ENCODE peak calls at places on chromosomes 7 and 10, in seven cellular contexts. One of them, this sample, is unnamed.

GRCh38 chr7:142301923-142302550 is 44.2 kb upstream of the PRSS58 start:
- DNase-seq in GM23338: peak
- DNase-seq in GM19239: peak
- DNase-seq in glutamatergic neuron: no peak
- DNase-seq in colonic mucosa: no peak
- DNase-seq in stimulated activated CD4-positive, alpha-beta T cell treated with anti-CD3 and anti-CD28 coated beads, Interleukin-4, amount 100 ng/mL, for 4 hours: no peak
- DNase-seq in activated CD8-positive, alpha-beta memory T cell treated with anti-CD3 and anti-CD28 coated beads for 4 hours: no peak
- DNase-seq in this sample: peak

GRCh38 chr7:77799078-77799964 is 748 bp downstream of the PHTF2 start:
- DNase-seq in GM23338: peak
- DNase-seq in GM19239: no peak
- DNase-seq in glutamatergic neuron: peak
- DNase-seq in colonic mucosa: peak
- DNase-seq in stimulated activated CD4-positive, alpha-beta T cell treated with anti-CD3 and anti-CD28 coated beads, Interleukin-4, amount 100 ng/mL, for 4 hours: peak
- DNase-seq in activated CD8-positive, alpha-beta memory T cell treated with anti-CD3 and anti-CD28 coated beads for 4 hours: no peak
- DNase-seq in this sample: peak

GRCh38 chr7:155681663-155682062 is 37.2 kb downstream of the RBM33 start:
- DNase-seq in GM23338: no peak
- DNase-seq in GM19239: no peak
- DNase-seq in glutamatergic neuron: no peak
- DNase-seq in colonic mucosa: no peak
- DNase-seq in stimulated activated CD4-positive, alpha-beta T cell treated with anti-CD3 and anti-CD28 coated beads, Interleukin-4, amount 100 ng/mL, for 4 hours: no peak
- DNase-seq in activated CD8-positive, alpha-beta memory T cell treated with anti-CD3 and anti-CD28 coated beads for 4 hours: no peak
- DNase-seq in this sample: no peak

GRCh38 chr7:156475179-156475578 is 165.4 kb upstream of the RNF32 start:
- DNase-seq in GM23338: no peak
- DNase-seq in GM19239: no peak
- DNase-seq in glutamatergic neuron: no peak
- DNase-seq in colonic mucosa: no peak
- DNase-seq in stimulated activated CD4-positive, alpha-beta T cell treated with anti-CD3 and anti-CD28 coated beads, Interleukin-4, amount 100 ng/mL, for 4 hours: no peak
- DNase-seq in activated CD8-positive, alpha-beta memory T cell treated with anti-CD3 and anti-CD28 coated beads for 4 hours: no peak
- DNase-seq in this sample: peak

GRCh38 chr7:22319424-22320403 is 37.2 kb downstream of the RAPGEF5 start:
- DNase-seq in GM23338: no peak
- DNase-seq in GM19239: no peak
- DNase-seq in glutamatergic neuron: no peak
- DNase-seq in colonic mucosa: no peak
- DNase-seq in stimulated activated CD4-positive, alpha-beta T cell treated with anti-CD3 and anti-CD28 coated beads, Interleukin-4, amount 100 ng/mL, for 4 hours: no peak
- DNase-seq in activated CD8-positive, alpha-beta memory T cell treated with anti-CD3 and anti-CD28 coated beads for 4 hours: no peak
- DNase-seq in this sample: no peak

GRCh38 chr10:110617455-110618162 is 26.5 kb upstream of the RBM20 start:
- DNase-seq in GM23338: no peak
- DNase-seq in GM19239: no peak
- DNase-seq in glutamatergic neuron: peak
- DNase-seq in colonic mucosa: no peak
- DNase-seq in stimulated activated CD4-positive, alpha-beta T cell treated with anti-CD3 and anti-CD28 coated beads, Interleukin-4, amount 100 ng/mL, for 4 hours: no peak
- DNase-seq in activated CD8-positive, alpha-beta memory T cell treated with anti-CD3 and anti-CD28 coated beads for 4 hours: no peak
- DNase-seq in this sample: no peak

GRCh38 chr10:123557366-123558108 is 108.6 kb upstream of the GPR26 start:
- DNase-seq in GM23338: no peak
- DNase-seq in GM19239: no peak
- DNase-seq in glutamatergic neuron: no peak
- DNase-seq in colonic mucosa: peak
- DNase-seq in stimulated activated CD4-positive, alpha-beta T cell treated with anti-CD3 and anti-CD28 coated beads, Interleukin-4, amount 100 ng/mL, for 4 hours: no peak
- DNase-seq in activated CD8-positive, alpha-beta memory T cell treated with anti-CD3 and anti-CD28 coated beads for 4 hours: no peak
- DNase-seq in this sample: no peak

GRCh38 chr7:101903505-101903849 is 86.1 kb downstream of the CUX1 start:
- DNase-seq in GM23338: no peak
- DNase-seq in GM19239: no peak
- DNase-seq in glutamatergic neuron: peak
- DNase-seq in colonic mucosa: no peak
- DNase-seq in stimulated activated CD4-positive, alpha-beta T cell treated with anti-CD3 and anti-CD28 coated beads, Interleukin-4, amount 100 ng/mL, for 4 hours: no peak
- DNase-seq in activated CD8-positive, alpha-beta memory T cell treated with anti-CD3 and anti-CD28 coated beads for 4 hours: no peak
- DNase-seq in this sample: no peak

GRCh38 chr7:79458796-79459195 is 5.3 kb upstream of the MAGI2 start:
- DNase-seq in GM23338: no peak
- DNase-seq in GM19239: no peak
- DNase-seq in glutamatergic neuron: no peak
- DNase-seq in colonic mucosa: no peak
- DNase-seq in stimulated activated CD4-positive, alpha-beta T cell treated with anti-CD3 and anti-CD28 coated beads, Interleukin-4, amount 100 ng/mL, for 4 hours: no peak
- DNase-seq in activated CD8-positive, alpha-beta memory T cell treated with anti-CD3 and anti-CD28 coated beads for 4 hours: no peak
- DNase-seq in this sample: no peak

GRCh38 chr7:129496653-129497052 is 5.7 kb upstream of the SMKR1 start:
- DNase-seq in GM23338: no peak
- DNase-seq in GM19239: no peak
- DNase-seq in glutamatergic neuron: no peak
- DNase-seq in colonic mucosa: no peak
- DNase-seq in stimulated activated CD4-positive, alpha-beta T cell treated with anti-CD3 and anti-CD28 coated beads, Interleukin-4, amount 100 ng/mL, for 4 hours: no peak
- DNase-seq in activated CD8-positive, alpha-beta memory T cell treated with anti-CD3 and anti-CD28 coated beads for 4 hours: no peak
- DNase-seq in this sample: no peak

GRCh38 chr10:100829103-100829870 is 83.5 kb upstream of the SLF2 start:
- DNase-seq in GM23338: peak
- DNase-seq in GM19239: no peak
- DNase-seq in glutamatergic neuron: no peak
- DNase-seq in colonic mucosa: no peak
- DNase-seq in stimulated activated CD4-positive, alpha-beta T cell treated with anti-CD3 and anti-CD28 coated beads, Interleukin-4, amount 100 ng/mL, for 4 hours: no peak
- DNase-seq in activated CD8-positive, alpha-beta memory T cell treated with anti-CD3 and anti-CD28 coated beads for 4 hours: no peak
- DNase-seq in this sample: peak

GRCh38 chr7:44606341-44607140 is at the start of gene OGDH:
- DNase-seq in GM23338: peak
- DNase-seq in GM19239: peak
- DNase-seq in glutamatergic neuron: peak
- DNase-seq in colonic mucosa: peak
- DNase-seq in stimulated activated CD4-positive, alpha-beta T cell treated with anti-CD3 and anti-CD28 coated beads, Interleukin-4, amount 100 ng/mL, for 4 hours: peak
- DNase-seq in activated CD8-positive, alpha-beta memory T cell treated with anti-CD3 and anti-CD28 coated beads for 4 hours: peak
- DNase-seq in this sample: peak

GRCh38 chr10:112475565-112476233 is 28.7 kb downstream of the VTI1A start:
- DNase-seq in GM23338: no peak
- DNase-seq in GM19239: no peak
- DNase-seq in glutamatergic neuron: no peak
- DNase-seq in colonic mucosa: no peak
- DNase-seq in stimulated activated CD4-positive, alpha-beta T cell treated with anti-CD3 and anti-CD28 coated beads, Interleukin-4, amount 100 ng/mL, for 4 hours: no peak
- DNase-seq in activated CD8-positive, alpha-beta memory T cell treated with anti-CD3 and anti-CD28 coated beads for 4 hours: no peak
- DNase-seq in this sample: no peak

GRCh38 chr7:1192171-1192676 is 32.2 kb upstream of the ZFAND2A start:
- DNase-seq in GM23338: no peak
- DNase-seq in GM19239: no peak
- DNase-seq in glutamatergic neuron: no peak
- DNase-seq in colonic mucosa: no peak
- DNase-seq in stimulated activated CD4-positive, alpha-beta T cell treated with anti-CD3 and anti-CD28 coated beads, Interleukin-4, amount 100 ng/mL, for 4 hours: no peak
- DNase-seq in activated CD8-positive, alpha-beta memory T cell treated with anti-CD3 and anti-CD28 coated beads for 4 hours: no peak
- DNase-seq in this sample: peak

GRCh38 chr10:84256510-84257342 is 11.9 kb downstream of the RGR start:
- DNase-seq in GM23338: peak
- DNase-seq in GM19239: no peak
- DNase-seq in glutamatergic neuron: peak
- DNase-seq in colonic mucosa: peak
- DNase-seq in stimulated activated CD4-positive, alpha-beta T cell treated with anti-CD3 and anti-CD28 coated beads, Interleukin-4, amount 100 ng/mL, for 4 hours: peak
- DNase-seq in activated CD8-positive, alpha-beta memory T cell treated with anti-CD3 and anti-CD28 coated beads for 4 hours: no peak
- DNase-seq in this sample: no peak

GRCh38 chr7:91103365-91103764 is 160.9 kb upstream of the FZD1 start:
- DNase-seq in GM23338: no peak
- DNase-seq in GM19239: no peak
- DNase-seq in glutamatergic neuron: no peak
- DNase-seq in colonic mucosa: no peak
- DNase-seq in stimulated activated CD4-positive, alpha-beta T cell treated with anti-CD3 and anti-CD28 coated beads, Interleukin-4, amount 100 ng/mL, for 4 hours: no peak
- DNase-seq in activated CD8-positive, alpha-beta memory T cell treated with anti-CD3 and anti-CD28 coated beads for 4 hours: no peak
- DNase-seq in this sample: no peak

GRCh38 chr7:136925556-136925955 is 57.1 kb downstream of the CHRM2 start:
- DNase-seq in GM23338: no peak
- DNase-seq in GM19239: no peak
- DNase-seq in glutamatergic neuron: no peak
- DNase-seq in colonic mucosa: no peak
- DNase-seq in stimulated activated CD4-positive, alpha-beta T cell treated with anti-CD3 and anti-CD28 coated beads, Interleukin-4, amount 100 ng/mL, for 4 hours: no peak
- DNase-seq in activated CD8-positive, alpha-beta memory T cell treated with anti-CD3 and anti-CD28 coated beads for 4 hours: no peak
- DNase-seq in this sample: no peak